ENCODE peak calls at places on chromosome 18, in ten cellular contexts. K is T-helper 17 cell; J is germinal center; U is activated T-helper 1 cell treated with anti-CD3 and anti-CD28 coated beads, Interleukin-2, amount 50 U/mL, for 16 hours; M is cardiac muscle cell; W is NB4; L is activated T-cell treated with anti-CD3 and anti-CD28 coated beads for 1 hour; Q is EL; N is ascending aorta; R is AG09319. A is an unnamed sample.

GRCh38 chr18:332007-332406 is 64.2 kb upstream of the THOC1 start:
- DNase-seq in Q (no peak), U (no peak), N (no peak), L (no peak), J (no peak), W (no peak), M (no peak), K (no peak), R (no peak), A (no peak)

GRCh38 chr18:12391487-12392136 is 14.6 kb upstream of the AFG3L2 start:
- DNase-seq in L (peak), M (peak), Q (peak), N (peak), U (no peak), K (peak), W (peak), J (peak), R (peak), A (no peak)

GRCh38 chr18:39946623-39947061 is 2008.4 kb upstream of the PIK3C3 start:
- DNase-seq in R (no peak), U (no peak), J (no peak), K (no peak), L (no peak), M (peak), W (no peak), N (no peak), Q (peak), A (peak)

GRCh38 chr18:45951021-45951714 is 16.0 kb downstream of the EPG5 start:
- DNase-seq in K (no peak), L (no peak), N (peak), R (peak), U (no peak), J (no peak), Q (peak), M (peak), W (peak), A (no peak)

GRCh38 chr18:4270988-4271387 is 184.1 kb downstream of the DLGAP1 start:
- DNase-seq in W (no peak), M (no peak), N (no peak), Q (no peak), U (no peak), J (no peak), L (no peak), K (no peak), R (no peak), A (no peak)

GRCh38 chr18:54712315-54712714 is 116.0 kb upstream of the RAB27B start:
- DNase-seq in M (peak), R (no peak), W (no peak), L (no peak), Q (peak), K (no peak), N (no peak), U (no peak), J (no peak), A (peak)

GRCh38 chr18:5543854-5544389 is at the start of gene EPB41L3:
- DNase-seq in R (no peak), M (peak), W (no peak), U (no peak), J (no peak), Q (no peak), L (no peak), N (peak), K (no peak), A (no peak)

GRCh38 chr18:5851998-5852397 is 43.3 kb downstream of the TMEM200C start:
- DNase-seq in J (no peak), Q (no peak), K (no peak), L (no peak), W (no peak), N (no peak), R (no peak), M (no peak), U (no peak), A (no peak)

GRCh38 chr18:6482198-6482977 is 67.7 kb upstream of the L3MBTL4 start:
- DNase-seq in N (peak), R (peak), W (peak), J (peak), L (no peak), K (no peak), U (no peak), Q (peak), M (peak), A (peak)

A was measured in brain pericyte.